ENCODE peak calls at places on chromosomes 7 and 10, in five cellular contexts. One of them, this sample, is unnamed.

GRCh38 chr7:44966731-44967538 is 11.9 kb downstream of the MYO1G start:
- DNase-seq in WTC11: no peak
- DNase-seq in GM12878: no peak
- DNase-seq in K562: peak; percentile 52
- DNase-seq in HepG2: no peak
- DNase-seq in this sample: no peak

GRCh38 chr10:31134303-31134928 is 102.8 kb upstream of the ZNF438 start:
- DNase-seq in WTC11: no peak
- DNase-seq in GM12878: peak; percentile 11
- DNase-seq in K562: no peak
- DNase-seq in HepG2: peak; percentile 7
- DNase-seq in this sample: no peak

GRCh38 chr7:76060842-76061241 is 12.9 kb downstream of the MDH2 start:
- DNase-seq in WTC11: no peak
- DNase-seq in GM12878: no peak
- DNase-seq in K562: no peak
- DNase-seq in HepG2: no peak
- DNase-seq in this sample: no peak

GRCh38 chr7:55571534-55572377 is 546 bp downstream of the VOPP1 start:
- DNase-seq in WTC11: peak; percentile 57
- DNase-seq in GM12878: no peak
- DNase-seq in K562: peak; percentile 81
- DNase-seq in HepG2: peak; percentile 34
- DNase-seq in this sample: peak; percentile 71

GRCh38 chr7:27168265-27168947 is 3.1 kb upstream of the HOXA9 start:
- DNase-seq in WTC11: peak; percentile 35
- DNase-seq in GM12878: no peak
- DNase-seq in K562: no peak
- DNase-seq in HepG2: no peak
- DNase-seq in this sample: no peak

GRCh38 chr10:31099664-31100063 is 68.0 kb upstream of the ZNF438 start:
- DNase-seq in WTC11: no peak
- DNase-seq in GM12878: no peak
- DNase-seq in K562: no peak
- DNase-seq in HepG2: peak; percentile 6
- DNase-seq in this sample: peak; percentile 50

GRCh38 chr10:76555271-76555670 is 1082.3 kb downstream of the KCNMA1 start:
- DNase-seq in WTC11: no peak
- DNase-seq in GM12878: no peak
- DNase-seq in K562: no peak
- DNase-seq in HepG2: no peak
- DNase-seq in this sample: no peak

GRCh38 chr7:31488562-31489203 is 25.2 kb upstream of the ITPRID1 start:
- DNase-seq in WTC11: peak; percentile 85
- DNase-seq in GM12878: peak; percentile 34
- DNase-seq in K562: peak; percentile 88
- DNase-seq in HepG2: peak; percentile 31
- DNase-seq in this sample: peak; percentile 69

GRCh38 chr10:123157210-123157609 is 3.0 kb downstream of the BUB3 start:
- DNase-seq in WTC11: no peak
- DNase-seq in GM12878: no peak
- DNase-seq in K562: no peak
- DNase-seq in HepG2: peak; percentile 67
- DNase-seq in this sample: no peak
- TF ChIP-seq ESRRA in WTC11: no peak
- TF ChIP-seq ESRRA in GM12878: no peak
- TF ChIP-seq ESRRA in K562: no peak
- TF ChIP-seq ESRRA in HepG2: no peak
- TF ChIP-seq ESRRA in this sample: no peak

GRCh38 chr10:124271671-124272070 is 147.1 kb downstream of the OAT start:
- DNase-seq in WTC11: no peak
- DNase-seq in GM12878: no peak
- DNase-seq in K562: no peak
- DNase-seq in HepG2: no peak
- DNase-seq in this sample: no peak
- TF ChIP-seq ESRRA in WTC11: no peak
- TF ChIP-seq ESRRA in GM12878: no peak
- TF ChIP-seq ESRRA in K562: no peak
- TF ChIP-seq ESRRA in HepG2: no peak
- TF ChIP-seq ESRRA in this sample: no peak

GRCh38 chr10:104449402-104449801 is 95.8 kb downstream of the CFAP58 start:
- DNase-seq in WTC11: no peak
- DNase-seq in GM12878: no peak
- DNase-seq in K562: no peak
- DNase-seq in HepG2: no peak
- DNase-seq in this sample: no peak
- TF ChIP-seq ESRRA in WTC11: no peak
- TF ChIP-seq ESRRA in GM12878: no peak
- TF ChIP-seq ESRRA in K562: no peak
- TF ChIP-seq ESRRA in HepG2: no peak
- TF ChIP-seq ESRRA in this sample: no peak

GRCh38 chr7:90402785-90403173 is 482 bp upstream of the CLDN12 start:
- DNase-seq in WTC11: no peak
- DNase-seq in GM12878: no peak
- DNase-seq in K562: no peak
- DNase-seq in HepG2: no peak
- DNase-seq in this sample: no peak

GRCh38 chr7:90407484-90407821 is 4.2 kb downstream of the CLDN12 start:
- DNase-seq in WTC11: no peak
- DNase-seq in GM12878: no peak
- DNase-seq in K562: no peak
- DNase-seq in HepG2: peak; percentile 87
- DNase-seq in this sample: no peak

GRCh38 chr7:90403174-90404113 is at the start of gene CLDN12:
- DNase-seq in WTC11: peak; percentile 87
- DNase-seq in GM12878: peak; percentile 76
- DNase-seq in K562: peak; percentile 83
- DNase-seq in HepG2: peak; percentile 88
- DNase-seq in this sample: peak; percentile 91

GRCh38 chr7:90404777-90405176 is 1.5 kb downstream of the CLDN12 start:
- DNase-seq in WTC11: no peak
- DNase-seq in GM12878: no peak
- DNase-seq in K562: no peak
- DNase-seq in HepG2: no peak
- DNase-seq in this sample: no peak

DNA sequence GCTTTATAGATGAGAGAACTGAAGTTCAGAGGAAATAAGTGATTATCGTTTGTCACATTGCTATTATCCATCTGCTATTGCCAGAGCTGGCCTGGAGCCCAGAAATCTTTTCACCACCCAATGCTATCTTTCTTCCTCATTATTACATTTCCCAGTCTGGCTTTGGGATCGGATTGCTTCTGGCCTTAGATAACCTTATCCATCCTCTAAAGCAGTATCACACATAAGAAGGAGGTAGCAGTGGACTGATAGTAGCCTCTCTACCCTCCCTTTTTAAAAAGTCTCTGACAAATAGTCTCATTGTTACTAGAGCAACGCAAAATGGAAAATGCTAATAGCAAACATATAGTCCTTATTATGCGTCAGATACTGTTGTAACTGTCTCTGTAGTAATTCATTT is 1.3 kb upstream of the CLDN12 start:
- DNase-seq in WTC11: no peak
- DNase-seq in GM12878: no peak
- DNase-seq in K562: no peak
- DNase-seq in HepG2: no peak
- DNase-seq in this sample: no peak
- TF ChIP-seq ESRRA in WTC11: no peak
- TF ChIP-seq ESRRA in GM12878: no peak
- TF ChIP-seq ESRRA in K562: no peak
- TF ChIP-seq ESRRA in HepG2: no peak
- TF ChIP-seq ESRRA in this sample: no peak

DNA sequence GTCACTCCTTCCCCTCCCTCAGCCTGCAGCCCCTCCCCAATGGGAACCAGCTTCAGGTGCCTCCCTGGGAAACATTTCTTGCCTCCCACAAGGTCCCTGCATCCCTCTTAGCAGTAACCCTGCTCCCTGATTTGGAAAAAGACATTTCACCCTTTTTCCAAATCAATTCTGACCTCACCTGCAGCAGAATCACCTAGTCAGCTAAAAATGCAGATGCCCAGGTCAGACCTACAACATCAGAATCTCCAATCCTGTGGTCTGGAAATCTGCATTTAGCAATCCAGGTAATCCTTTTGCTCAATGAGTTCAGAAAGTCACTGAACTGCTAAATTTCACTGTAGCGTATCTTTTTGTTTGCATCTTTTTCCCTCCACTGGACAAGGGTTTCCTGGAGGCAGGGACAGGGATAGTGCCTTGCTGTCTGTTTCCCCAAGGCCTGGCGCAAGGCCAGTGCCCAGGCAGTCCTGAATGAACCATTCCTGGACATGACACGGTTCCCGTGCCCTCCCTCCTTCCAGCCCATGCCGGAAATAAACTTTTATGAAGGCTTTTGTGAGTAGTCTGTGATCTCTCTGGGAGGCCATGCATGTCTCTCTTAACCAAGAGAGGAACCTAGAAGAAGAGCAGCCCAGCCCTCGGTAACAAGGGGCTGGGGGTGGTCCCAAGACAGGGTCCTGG is 44.0 kb downstream of the COL13A1 start:
- DNase-seq in WTC11: no peak
- DNase-seq in GM12878: no peak
- DNase-seq in K562: no peak
- DNase-seq in HepG2: no peak
- DNase-seq in this sample: peak; percentile 29
- TF ChIP-seq ESRRA in WTC11: no peak
- TF ChIP-seq ESRRA in GM12878: no peak
- TF ChIP-seq ESRRA in K562: no peak
- TF ChIP-seq ESRRA in HepG2: no peak
- TF ChIP-seq ESRRA in this sample: no peak

DNA sequence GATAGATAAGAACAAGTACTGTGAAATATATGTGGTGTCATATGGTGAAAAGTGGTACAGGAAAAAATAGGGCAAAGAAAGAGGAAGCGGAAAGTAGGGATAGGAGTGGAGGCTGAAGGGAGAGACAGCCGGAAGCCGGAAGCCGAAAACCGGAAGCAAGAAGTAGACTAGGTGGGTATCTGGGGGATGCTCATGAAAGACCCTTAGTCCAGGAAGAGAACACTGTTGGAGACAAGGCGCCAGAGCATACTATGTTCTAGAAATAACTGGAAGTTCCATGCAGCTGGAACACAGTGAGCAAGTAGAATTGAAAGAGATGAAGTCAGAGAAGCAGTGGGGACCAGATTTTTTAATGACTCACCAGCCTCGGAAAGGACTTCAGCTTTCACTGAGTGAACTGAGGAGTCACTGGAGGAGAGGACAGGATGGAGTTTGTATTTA is 22.5 kb downstream of the ST8SIA6 start:
- DNase-seq in WTC11: no peak
- DNase-seq in GM12878: no peak
- DNase-seq in K562: no peak
- DNase-seq in HepG2: no peak
- DNase-seq in this sample: no peak
- TF ChIP-seq ESRRA in WTC11: no peak
- TF ChIP-seq ESRRA in GM12878: no peak
- TF ChIP-seq ESRRA in K562: peak; percentile 32
- TF ChIP-seq ESRRA in HepG2: no peak
- TF ChIP-seq ESRRA in this sample: no peak

GRCh38 chr7:36513393-36513792 is 123.7 kb downstream of the ANLN start:
- DNase-seq in WTC11: no peak
- DNase-seq in GM12878: no peak
- DNase-seq in K562: no peak
- DNase-seq in HepG2: no peak
- DNase-seq in this sample: no peak

GRCh38 chr7:36514289-36515243 is 124.9 kb downstream of the ANLN start:
- DNase-seq in WTC11: no peak
- DNase-seq in GM12878: no peak
- DNase-seq in K562: no peak
- DNase-seq in HepG2: no peak
- DNase-seq in this sample: no peak

GRCh38 chr7:36509962-36510361 is 120.3 kb downstream of the ANLN start:
- DNase-seq in WTC11: no peak
- DNase-seq in GM12878: no peak
- DNase-seq in K562: no peak
- DNase-seq in HepG2: no peak
- DNase-seq in this sample: no peak

GRCh38 chr7:36512607-36513006 is 122.9 kb downstream of the ANLN start:
- DNase-seq in WTC11: no peak
- DNase-seq in GM12878: no peak
- DNase-seq in K562: peak; percentile 34
- DNase-seq in HepG2: no peak
- DNase-seq in this sample: no peak

DNA sequence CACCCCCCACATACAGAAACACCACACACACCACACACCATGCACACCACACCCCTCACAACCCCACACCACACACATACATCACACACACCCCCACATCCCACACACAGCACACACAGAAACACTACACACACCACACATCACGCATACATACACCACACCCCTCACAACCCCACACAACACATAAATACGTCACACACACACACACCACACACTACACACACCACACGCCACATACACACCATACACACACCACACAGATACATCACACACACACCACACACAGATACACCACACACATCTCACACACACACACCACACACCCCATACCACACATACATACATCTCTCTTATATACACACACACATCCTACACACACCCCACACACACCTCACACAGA is 126.2 kb downstream of the ANLN start:
- DNase-seq in WTC11: no peak
- DNase-seq in GM12878: no peak
- DNase-seq in K562: no peak
- DNase-seq in HepG2: no peak
- DNase-seq in this sample: no peak
- TF ChIP-seq ESRRA in WTC11: no peak
- TF ChIP-seq ESRRA in GM12878: no peak
- TF ChIP-seq ESRRA in K562: no peak
- TF ChIP-seq ESRRA in HepG2: no peak
- TF ChIP-seq ESRRA in this sample: no peak

This sample was measured in A549.